ENCODE peak calls at places on chromosomes 3 and 15, in four cellular contexts. H is K562, M is A549, R is HepG2. Y is an unnamed sample.

GRCh38 chr3:183912895-183913579 is 28.4 kb upstream of the PARL start:
- DNase-seq in R (peak; percentile 55), H (no peak), M (no peak), Y (no peak)

GRCh38 chr3:150107429-150108175 is 136.9 kb upstream of the PFN2 start:
- DNase-seq in R (no peak), H (no peak), M (no peak), Y (no peak)

GRCh38 chr3:127039719-127040118 is 56.8 kb downstream of the PLXNA1 start:
- DNase-seq in R (no peak), M (no peak), H (no peak), Y (no peak)

GRCh38 chr3:49076116-49076515 is 17.8 kb downstream of the QRICH1 start:
- DNase-seq in R (no peak), H (no peak), M (no peak), Y (no peak)

GRCh38 chr15:25763954-25764353 is 99.2 kb downstream of the ATP10A start:
- DNase-seq in H (no peak), R (no peak), M (no peak), Y (no peak)

GRCh38 chr15:101542306-101543025 is 53.0 kb upstream of the PCSK6 start:
- DNase-seq in M (no peak), R (no peak), H (no peak), Y (no peak)

GRCh38 chr3:175274474-175275218 is 415.5 kb downstream of the NAALADL2 start:
- DNase-seq in R (no peak), H (no peak), M (no peak), Y (no peak)

GRCh38 chr3:18751514-18751913 is 326.4 kb upstream of the SATB1 start:
- DNase-seq in M (no peak), R (no peak), H (no peak), Y (no peak)

GRCh38 chr3:15500107-15500724 is 21.3 kb downstream of the COLQ start:
- DNase-seq in R (no peak), M (no peak), H (no peak), Y (no peak)

GRCh38 chr3:134974621-134975020 is 179.6 kb downstream of the EPHB1 start:
- DNase-seq in R (no peak), M (no peak), H (no peak), Y (no peak)

GRCh38 chr3:62255758-62256157 is 117.6 kb downstream of the FEZF2 start:
- DNase-seq in H (no peak), R (no peak), M (no peak), Y (no peak)

GRCh38 chr15:49918106-49918505 is 200.9 kb downstream of the ATP8B4 start:
- DNase-seq in R (no peak), M (no peak), H (no peak), Y (no peak)

GRCh38 chr3:195699148-195699771 is 21.5 kb upstream of the MUC20 start:
- DNase-seq in M (no peak), H (no peak), R (no peak), Y (no peak)

GRCh38 chr3:60154011-60154410 is 1097.2 kb downstream of the FHIT start:
- DNase-seq in M (no peak), R (no peak), H (no peak), Y (no peak)

GRCh38 chr3:197504239-197505191 is 51.3 kb downstream of the BDH1 start:
- DNase-seq in H (no peak), M (no peak), R (no peak), Y (no peak)

GRCh38 chr3:129609591-129610169 is 3.2 kb upstream of the PLXND1 start:
- DNase-seq in H (no peak), R (no peak), M (no peak), Y (no peak)

GRCh38 chr3:176147251-176147650 is 1050.0 kb downstream of the TBL1XR1 start:
- DNase-seq in R (peak; percentile 2), H (no peak), M (no peak), Y (no peak)

GRCh38 chr3:25945366-25945765 is 155.5 kb downstream of the OXSM start:
- DNase-seq in R (no peak), M (no peak), H (no peak), Y (no peak)

GRCh38 chr3:151816091-151816604 is 2.2 kb downstream of the AADAC start:
- DNase-seq in R (peak; percentile 79), H (peak; percentile 13), M (peak; percentile 72), Y (no peak)

GRCh38 chr15:69493406-69493805 is 40.8 kb downstream of the RPLP1 start:
- DNase-seq in M (no peak), H (no peak), R (no peak), Y (no peak)

GRCh38 chr3:106345353-106346027 is 476.7 kb upstream of the CBLB start:
- DNase-seq in R (no peak), H (no peak), M (peak; percentile 83), Y (no peak)
- TF ChIP-seq EP300 in R (no peak), H (no peak), M (peak; percentile 46), Y (no peak)

GRCh38 chr3:8655387-8655835 is 10.8 kb upstream of the SSUH2 start:
- DNase-seq in M (no peak), R (peak; percentile 97), H (no peak), Y (no peak)
- TF ChIP-seq CHD2 in M (no peak), R (no peak), H (no peak), Y (no peak)

GRCh38 chr3:128537091-128537703 is 44.2 kb upstream of the GATA2 start:
- DNase-seq in M (peak; percentile 23), R (no peak), H (no peak), Y (no peak)
- TF ChIP-seq MAFK in M (no peak), R (no peak), H (no peak), Y (no peak)

GRCh38 chr3:31831526-31832034 is 149.5 kb downstream of the OSBPL10 start:
- DNase-seq in H (no peak), R (no peak), M (no peak), Y (no peak)

GRCh38 chr3:31832576-31832975 is 148.5 kb downstream of the OSBPL10 start:
- DNase-seq in R (no peak), M (no peak), H (no peak), Y (no peak)

GRCh38 chr3:31836397-31837075 is 144.5 kb downstream of the OSBPL10 start:
- DNase-seq in H (no peak), R (no peak), M (no peak), Y (no peak)

GRCh38 chr3:31829826-31830426 is 151.1 kb downstream of the OSBPL10 start:
- DNase-seq in M (no peak), R (no peak), H (no peak), Y (no peak)

DNA sequence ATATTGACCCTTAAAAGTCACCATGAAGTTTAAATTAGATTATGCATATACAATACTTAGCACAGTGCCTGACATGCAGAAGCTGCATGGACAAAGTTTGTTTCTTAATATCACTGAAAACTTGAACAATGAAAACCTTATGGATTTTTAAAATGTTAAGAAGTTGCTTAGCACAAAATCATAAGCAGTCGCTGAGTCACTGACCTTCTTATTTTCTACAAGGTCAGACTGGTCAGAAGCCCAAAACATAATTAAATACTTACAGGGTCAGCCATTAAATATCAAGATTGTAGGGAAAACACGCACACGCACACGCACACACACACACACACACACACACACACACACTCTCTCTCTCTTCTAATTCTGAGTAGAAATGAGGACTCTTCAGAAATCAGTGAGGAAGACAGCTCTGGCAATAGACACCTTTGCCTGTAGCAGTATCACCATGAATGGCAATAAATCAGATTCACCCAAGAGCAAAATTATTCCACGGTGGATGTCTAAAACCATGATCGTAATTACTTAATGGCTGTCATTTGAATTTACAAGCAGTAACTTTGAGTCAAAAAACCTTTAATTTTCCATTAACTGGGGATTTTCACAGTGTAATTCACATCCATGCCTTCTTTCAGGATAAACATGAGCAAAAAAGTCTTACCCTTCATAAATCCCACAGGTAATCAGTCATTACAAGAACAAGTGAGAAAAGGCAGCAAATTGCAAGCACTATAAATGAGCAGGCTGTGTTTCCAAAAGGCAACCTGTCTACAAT is 147.5 kb downstream of the OSBPL10 start:
- DNase-seq in M (no peak), H (no peak), R (no peak), Y (no peak)
- TF ChIP-seq EP300 in M (no peak), H (no peak), R (no peak), Y (no peak)

GRCh38 chr3:32177702-32178198 is 60.7 kb upstream of the CMTM8 start:
- DNase-seq in R (peak; percentile 88), H (peak; percentile 80), M (peak; percentile 91), Y (peak; percentile 73)
- TF ChIP-seq CHD2 in R (no peak), H (no peak), M (no peak), Y (no peak)

Y was measured in H1.